ENCODE peak calls at places on chromosomes 11 and 22, in four cellular contexts. N is K562, A is WTC11, C is HepG2. B is an unnamed sample.
A peak's percentile ranks its signal among the peaks of the same experiment; 100 is the strongest.

GRCh38 chr11:77580712-77581337 is 8.9 kb upstream of the AQP11 start:
- DNase-seq in A (no peak), N (no peak), C (no peak), B (no peak)

GRCh38 chr11:3803726-3804510 is 4.4 kb upstream of the PGAP2 start:
- DNase-seq in A (no peak), N (no peak), C (no peak), B (no peak)

GRCh38 chr11:35605691-35606090 is 12.6 kb upstream of the FJX1 start:
- DNase-seq in C (no peak), A (no peak), N (no peak), B (no peak)

GRCh38 chr11:65471410-65471762 is 27.5 kb upstream of the MALAT1 start:
- DNase-seq in A (peak; percentile 69), N (peak; percentile 70), C (peak; percentile 73), B (no peak)

GRCh38 chr22:44710474-44711235 is 8.7 kb downstream of the PRR5 start:
- DNase-seq in A (no peak), N (peak; percentile 22), C (no peak), B (no peak)

GRCh38 chr22:27381960-27382742 is 419.4 kb downstream of the MN1 start:
- DNase-seq in N (no peak), C (no peak), A (peak; percentile 20), B (no peak)

GRCh38 chr11:80122211-80122610 is 681.4 kb upstream of the TENM4 start:
- DNase-seq in A (no peak), C (no peak), N (no peak), B (no peak)

GRCh38 chr11:128481135-128481534 is 106.2 kb downstream of the ETS1 start:
- DNase-seq in A (no peak), N (no peak), C (no peak), B (no peak)

GRCh38 chr11:102911758-102912481 is 37.1 kb upstream of the MMP12 start:
- DNase-seq in C (no peak), A (no peak), N (no peak), B (no peak)

GRCh38 chr11:46357483-46357936 is 10.2 kb downstream of the DGKZ start:
- DNase-seq in N (no peak), C (no peak), A (no peak), B (no peak)

GRCh38 chr11:101567086-101567485 is 16.7 kb downstream of the TRPC6 start:
- DNase-seq in N (no peak), C (no peak), A (peak; percentile 75), B (no peak)

GRCh38 chr22:33030923-33031525 is 27.2 kb downstream of the SYN3 start:
- DNase-seq in C (no peak), A (no peak), N (no peak), B (no peak)

GRCh38 chr11:30635401-30635989 is 49.3 kb upstream of the MPPED2 start:
- DNase-seq in C (no peak), A (peak; percentile 57), N (no peak), B (peak; percentile 53)

GRCh38 chr11:117095301-117096139 is 2.7 kb downstream of the SIK3 start:
- DNase-seq in N (no peak), A (no peak), C (peak; percentile 82), B (no peak)

GRCh38 chr11:19711911-19712280 is 741 bp upstream of the NAV2 start:
- DNase-seq in C (no peak), A (peak; percentile 50), N (peak; percentile 15), B (no peak)

GRCh38 chr22:20435436-20436308 is 2.0 kb downstream of the SCARF2 start:
- DNase-seq in N (no peak), C (no peak), A (no peak), B (no peak)
- TF ChIP-seq ELF4 in N (no peak), C (no peak), A (no peak), B (no peak)

DNA sequence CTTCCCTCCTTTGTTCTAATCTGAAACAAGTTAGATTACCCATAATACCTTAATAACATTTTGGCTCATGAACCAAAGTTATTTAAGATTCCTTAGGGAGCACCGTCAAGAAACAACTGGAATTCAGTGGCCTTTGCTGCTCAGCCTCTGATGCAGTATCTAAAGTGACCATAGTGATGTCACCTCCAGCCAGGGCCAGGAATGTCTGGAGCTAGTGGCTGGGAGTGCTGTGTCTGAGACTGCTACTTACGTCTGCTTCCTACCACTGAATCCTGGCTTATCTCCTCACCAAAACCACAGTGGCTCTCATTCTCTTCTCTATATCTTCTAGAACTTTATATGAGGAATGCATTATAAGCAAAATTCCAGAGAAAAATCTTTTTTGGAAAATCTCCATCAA is 658.0 kb downstream of the DLG2 start:
- DNase-seq in C (no peak), N (no peak), A (no peak), B (no peak)
- TF ChIP-seq ELF4 in C (no peak), N (no peak), A (no peak), B (no peak)

DNA sequence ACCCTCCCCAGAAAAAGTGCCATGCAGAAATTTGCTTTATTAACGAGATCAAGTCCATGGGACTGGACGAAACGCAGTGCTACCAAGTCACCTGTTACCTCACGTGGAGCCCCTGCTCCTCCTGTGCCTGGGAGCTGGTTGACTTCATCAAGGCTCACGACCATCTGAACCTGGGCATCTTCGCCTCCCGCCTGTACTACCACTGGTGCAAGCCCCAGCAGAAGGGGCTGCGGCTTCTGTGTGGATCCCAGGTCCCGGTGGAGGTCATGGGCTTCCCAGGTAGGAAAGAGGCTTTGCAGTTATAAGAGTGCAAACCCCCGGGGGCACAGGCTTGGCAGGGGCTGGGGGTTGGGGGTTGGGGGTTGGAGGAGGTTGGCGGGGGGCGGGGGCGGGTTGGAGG is 4.2 kb downstream of the APOBEC3H start:
- DNase-seq in A (no peak), C (no peak), N (no peak), B (peak; percentile 6)
- TF ChIP-seq ELF4 in A (no peak), C (no peak), N (no peak), B (no peak)

GRCh38 chr11:67438121-67438902 is 830 bp upstream of the PTPRCAP start:
- DNase-seq in A (no peak), C (no peak), N (peak; percentile 38), B (no peak)
- TF ChIP-seq ELF4 in A (no peak), C (no peak), N (no peak), B (no peak)